ENCODE peak calls at places on chromosomes 1 and 21, in seven cellular contexts. One of them, this sample, is unnamed.

GRCh38 chr1:53608071-53608470 is 130.9 kb downstream of the GLIS1 start:
- DNase-seq in AG04449: no peak
- DNase-seq in adrenal gland: no peak
- DNase-seq in astrocyte of the cerebellum: no peak
- DNase-seq in body of pancreas: no peak
- DNase-seq in colonic mucosa: no peak
- DNase-seq in cardiac fibroblast: no peak
- DNase-seq in this sample: no peak

GRCh38 chr1:111878649-111879048 is 110.8 kb downstream of the KCND3 start:
- DNase-seq in AG04449: no peak
- DNase-seq in adrenal gland: no peak
- DNase-seq in astrocyte of the cerebellum: no peak
- DNase-seq in body of pancreas: no peak
- DNase-seq in colonic mucosa: no peak
- DNase-seq in cardiac fibroblast: no peak
- DNase-seq in this sample: no peak

GRCh38 chr21:34836103-34836932 is 167.5 kb downstream of the CLIC6 start:
- DNase-seq in AG04449: peak; percentile 98
- DNase-seq in adrenal gland: peak; percentile 85
- DNase-seq in astrocyte of the cerebellum: peak; percentile 99
- DNase-seq in body of pancreas: peak; percentile 48
- DNase-seq in colonic mucosa: no peak
- DNase-seq in cardiac fibroblast: peak; percentile 98
- DNase-seq in this sample: peak; percentile 99

GRCh38 chr21:43348801-43349261 is 78.1 kb downstream of the SIK1 start:
- DNase-seq in AG04449: no peak
- DNase-seq in adrenal gland: no peak
- DNase-seq in astrocyte of the cerebellum: no peak
- DNase-seq in body of pancreas: no peak
- DNase-seq in colonic mucosa: no peak
- DNase-seq in cardiac fibroblast: peak; percentile 62
- DNase-seq in this sample: no peak

GRCh38 chr1:224181453-224181810 is 1.6 kb upstream of the DEGS1 start:
- DNase-seq in AG04449: no peak
- DNase-seq in adrenal gland: no peak
- DNase-seq in astrocyte of the cerebellum: no peak
- DNase-seq in body of pancreas: no peak
- DNase-seq in colonic mucosa: no peak
- DNase-seq in cardiac fibroblast: no peak
- DNase-seq in this sample: no peak

GRCh38 chr1:220879509-220880366 is 495 bp downstream of the HLX start:
- DNase-seq in AG04449: no peak
- DNase-seq in adrenal gland: peak; percentile 48
- DNase-seq in astrocyte of the cerebellum: no peak
- DNase-seq in body of pancreas: no peak
- DNase-seq in colonic mucosa: no peak
- DNase-seq in cardiac fibroblast: peak; percentile 48
- DNase-seq in this sample: no peak

GRCh38 chr1:214332950-214333798 is 52.2 kb downstream of the SMYD2 start:
- DNase-seq in AG04449: no peak
- DNase-seq in adrenal gland: peak; percentile 68
- DNase-seq in astrocyte of the cerebellum: peak; percentile 45
- DNase-seq in body of pancreas: peak; percentile 56
- DNase-seq in colonic mucosa: peak; percentile 52
- DNase-seq in cardiac fibroblast: peak; percentile 76
- DNase-seq in this sample: no peak

GRCh38 chr1:1287288-1288110 is 7.3 kb downstream of the SCNN1D start:
- DNase-seq in AG04449: no peak
- DNase-seq in adrenal gland: peak; percentile 6
- DNase-seq in astrocyte of the cerebellum: no peak
- DNase-seq in body of pancreas: no peak
- DNase-seq in colonic mucosa: no peak
- DNase-seq in cardiac fibroblast: no peak
- DNase-seq in this sample: no peak

GRCh38 chr1:208219659-208220282 is 24.4 kb downstream of the PLXNA2 start:
- DNase-seq in AG04449: no peak
- DNase-seq in adrenal gland: peak; percentile 28
- DNase-seq in astrocyte of the cerebellum: no peak
- DNase-seq in body of pancreas: peak; percentile 35
- DNase-seq in colonic mucosa: no peak
- DNase-seq in cardiac fibroblast: peak; percentile 80
- DNase-seq in this sample: peak; percentile 56

GRCh38 chr1:235648954-235649721 is 446 bp downstream of the GNG4 start:
- DNase-seq in AG04449: no peak
- DNase-seq in adrenal gland: peak; percentile 67
- DNase-seq in astrocyte of the cerebellum: peak; percentile 40
- DNase-seq in body of pancreas: peak; percentile 67
- DNase-seq in colonic mucosa: peak; percentile 68
- DNase-seq in cardiac fibroblast: peak; percentile 60
- DNase-seq in this sample: no peak

GRCh38 chr1:173295995-173296394 is 88.9 kb upstream of the TNFSF4 start:
- DNase-seq in AG04449: no peak
- DNase-seq in adrenal gland: no peak
- DNase-seq in astrocyte of the cerebellum: no peak
- DNase-seq in body of pancreas: no peak
- DNase-seq in colonic mucosa: no peak
- DNase-seq in cardiac fibroblast: no peak
- DNase-seq in this sample: no peak

GRCh38 chr1:2830761-2831425 is 29.4 kb upstream of the TTC34 start:
- DNase-seq in AG04449: no peak
- DNase-seq in adrenal gland: no peak
- DNase-seq in astrocyte of the cerebellum: no peak
- DNase-seq in body of pancreas: no peak
- DNase-seq in colonic mucosa: no peak
- DNase-seq in cardiac fibroblast: no peak
- DNase-seq in this sample: no peak

GRCh38 chr21:16422702-16423101 is 692.9 kb downstream of the USP25 start:
- DNase-seq in AG04449: no peak
- DNase-seq in adrenal gland: no peak
- DNase-seq in astrocyte of the cerebellum: no peak
- DNase-seq in body of pancreas: no peak
- DNase-seq in colonic mucosa: no peak
- DNase-seq in cardiac fibroblast: peak; percentile 45
- DNase-seq in this sample: no peak

GRCh38 chr1:98546319-98546718 is 115.2 kb upstream of the SNX7 start:
- DNase-seq in AG04449: peak; percentile 4
- DNase-seq in adrenal gland: no peak
- DNase-seq in astrocyte of the cerebellum: no peak
- DNase-seq in body of pancreas: no peak
- DNase-seq in colonic mucosa: no peak
- DNase-seq in cardiac fibroblast: no peak
- DNase-seq in this sample: no peak

GRCh38 chr1:212605441-212605976 is 3.1 kb upstream of the ATF3 start:
- DNase-seq in AG04449: no peak
- DNase-seq in adrenal gland: no peak
- DNase-seq in astrocyte of the cerebellum: no peak
- DNase-seq in body of pancreas: no peak
- DNase-seq in colonic mucosa: no peak
- DNase-seq in cardiac fibroblast: peak; percentile 17
- DNase-seq in this sample: no peak

GRCh38 chr21:22063140-22063539 is 1064.9 kb downstream of the NCAM2 start:
- DNase-seq in AG04449: no peak
- DNase-seq in adrenal gland: no peak
- DNase-seq in astrocyte of the cerebellum: no peak
- DNase-seq in body of pancreas: no peak
- DNase-seq in colonic mucosa: no peak
- DNase-seq in cardiac fibroblast: no peak
- DNase-seq in this sample: no peak

GRCh38 chr1:14282583-14283186 is 315.8 kb upstream of the KAZN start:
- DNase-seq in AG04449: no peak
- DNase-seq in adrenal gland: no peak
- DNase-seq in astrocyte of the cerebellum: peak; percentile 40
- DNase-seq in body of pancreas: no peak
- DNase-seq in colonic mucosa: no peak
- DNase-seq in cardiac fibroblast: peak; percentile 17
- DNase-seq in this sample: no peak

GRCh38 chr21:41953831-41954653 is at the start of gene C2CD2:
- DNase-seq in AG04449: no peak
- DNase-seq in adrenal gland: peak; percentile 89
- DNase-seq in astrocyte of the cerebellum: no peak
- DNase-seq in body of pancreas: peak; percentile 65
- DNase-seq in colonic mucosa: peak; percentile 68
- DNase-seq in cardiac fibroblast: peak; percentile 82
- DNase-seq in this sample: no peak
- TF ChIP-seq CTCF in AG04449: no peak
- TF ChIP-seq CTCF in adrenal gland: peak; percentile 6
- TF ChIP-seq CTCF in astrocyte of the cerebellum: no peak
- TF ChIP-seq CTCF in body of pancreas: no peak
- TF ChIP-seq CTCF in colonic mucosa: no peak
- TF ChIP-seq CTCF in cardiac fibroblast: no peak
- TF ChIP-seq CTCF in this sample: no peak

GRCh38 chr1:226723640-226724532 is 15.2 kb downstream of the ITPKB start:
- DNase-seq in AG04449: peak; percentile 34
- DNase-seq in adrenal gland: no peak
- DNase-seq in astrocyte of the cerebellum: peak; percentile 62
- DNase-seq in body of pancreas: no peak
- DNase-seq in colonic mucosa: no peak
- DNase-seq in cardiac fibroblast: peak; percentile 83
- DNase-seq in this sample: no peak
- H3K4me3 ChIP-seq in AG04449: no peak overlapping the region
- H3K4me3 ChIP-seq in adrenal gland: no peak overlapping the region
- H3K4me3 ChIP-seq in astrocyte of the cerebellum: no peak overlapping the region
- H3K4me3 ChIP-seq in body of pancreas: no peak overlapping the region
- H3K4me3 ChIP-seq in colonic mucosa: no peak overlapping the region
- H3K4me3 ChIP-seq in cardiac fibroblast: no peak overlapping the region
- H3K4me3 ChIP-seq in this sample: no peak overlapping the region

GRCh38 chr1:25198731-25199231 is 33.5 kb downstream of the SYF2 start:
- DNase-seq in AG04449: no peak
- DNase-seq in adrenal gland: no peak
- DNase-seq in astrocyte of the cerebellum: no peak
- DNase-seq in body of pancreas: peak; percentile 61
- DNase-seq in colonic mucosa: peak; percentile 51
- DNase-seq in cardiac fibroblast: no peak
- DNase-seq in this sample: no peak
- TF ChIP-seq CTCF in AG04449: no peak
- TF ChIP-seq CTCF in adrenal gland: no peak
- TF ChIP-seq CTCF in astrocyte of the cerebellum: no peak
- TF ChIP-seq CTCF in body of pancreas: no peak
- TF ChIP-seq CTCF in colonic mucosa: no peak
- TF ChIP-seq CTCF in cardiac fibroblast: no peak
- TF ChIP-seq CTCF in this sample: no peak

GRCh38 chr1:42943166-42943565 is 15.5 kb downstream of the SLC2A1 start:
- DNase-seq in AG04449: no peak
- DNase-seq in adrenal gland: peak; percentile 37
- DNase-seq in astrocyte of the cerebellum: no peak
- DNase-seq in body of pancreas: peak; percentile 96
- DNase-seq in colonic mucosa: peak; percentile 92
- DNase-seq in cardiac fibroblast: peak; percentile 61
- DNase-seq in this sample: no peak

GRCh38 chr1:42945171-42945570 is 13.5 kb downstream of the SLC2A1 start:
- DNase-seq in AG04449: no peak
- DNase-seq in adrenal gland: no peak
- DNase-seq in astrocyte of the cerebellum: no peak
- DNase-seq in body of pancreas: no peak
- DNase-seq in colonic mucosa: no peak
- DNase-seq in cardiac fibroblast: no peak
- DNase-seq in this sample: no peak

GRCh38 chr1:42942444-42942843 is 16.2 kb downstream of the SLC2A1 start:
- DNase-seq in AG04449: no peak
- DNase-seq in adrenal gland: no peak
- DNase-seq in astrocyte of the cerebellum: no peak
- DNase-seq in body of pancreas: no peak
- DNase-seq in colonic mucosa: no peak
- DNase-seq in cardiac fibroblast: no peak
- DNase-seq in this sample: no peak

GRCh38 chr1:42944207-42944928 is 14.3 kb downstream of the SLC2A1 start:
- DNase-seq in AG04449: no peak
- DNase-seq in adrenal gland: peak; percentile 50
- DNase-seq in astrocyte of the cerebellum: no peak
- DNase-seq in body of pancreas: peak; percentile 86
- DNase-seq in colonic mucosa: peak; percentile 70
- DNase-seq in cardiac fibroblast: peak; percentile 44
- DNase-seq in this sample: no peak

GRCh38 chr1:42943728-42944127 is 14.9 kb downstream of the SLC2A1 start:
- DNase-seq in AG04449: no peak
- DNase-seq in adrenal gland: no peak
- DNase-seq in astrocyte of the cerebellum: no peak
- DNase-seq in body of pancreas: no peak
- DNase-seq in colonic mucosa: no peak
- DNase-seq in cardiac fibroblast: no peak
- DNase-seq in this sample: no peak
- H3K4me3 ChIP-seq in AG04449: no peak overlapping the region
- H3K4me3 ChIP-seq in adrenal gland: no peak overlapping the region
- H3K4me3 ChIP-seq in astrocyte of the cerebellum: no peak overlapping the region
- H3K4me3 ChIP-seq in body of pancreas: no peak overlapping the region
- H3K4me3 ChIP-seq in colonic mucosa: no peak overlapping the region
- H3K4me3 ChIP-seq in cardiac fibroblast: no peak overlapping the region
- H3K4me3 ChIP-seq in this sample: no peak overlapping the region

GRCh38 chr1:16924919-16925477 is 3.3 kb downstream of the CROCC start:
- DNase-seq in AG04449: no peak
- DNase-seq in adrenal gland: no peak
- DNase-seq in astrocyte of the cerebellum: no peak
- DNase-seq in body of pancreas: no peak
- DNase-seq in colonic mucosa: no peak
- DNase-seq in cardiac fibroblast: no peak
- DNase-seq in this sample: no peak
- TF ChIP-seq CTCF in AG04449: no peak
- TF ChIP-seq CTCF in adrenal gland: no peak
- TF ChIP-seq CTCF in astrocyte of the cerebellum: peak; percentile 10
- TF ChIP-seq CTCF in body of pancreas: no peak
- TF ChIP-seq CTCF in colonic mucosa: no peak
- TF ChIP-seq CTCF in cardiac fibroblast: peak; percentile 18
- TF ChIP-seq CTCF in this sample: peak; percentile 18

DNA sequence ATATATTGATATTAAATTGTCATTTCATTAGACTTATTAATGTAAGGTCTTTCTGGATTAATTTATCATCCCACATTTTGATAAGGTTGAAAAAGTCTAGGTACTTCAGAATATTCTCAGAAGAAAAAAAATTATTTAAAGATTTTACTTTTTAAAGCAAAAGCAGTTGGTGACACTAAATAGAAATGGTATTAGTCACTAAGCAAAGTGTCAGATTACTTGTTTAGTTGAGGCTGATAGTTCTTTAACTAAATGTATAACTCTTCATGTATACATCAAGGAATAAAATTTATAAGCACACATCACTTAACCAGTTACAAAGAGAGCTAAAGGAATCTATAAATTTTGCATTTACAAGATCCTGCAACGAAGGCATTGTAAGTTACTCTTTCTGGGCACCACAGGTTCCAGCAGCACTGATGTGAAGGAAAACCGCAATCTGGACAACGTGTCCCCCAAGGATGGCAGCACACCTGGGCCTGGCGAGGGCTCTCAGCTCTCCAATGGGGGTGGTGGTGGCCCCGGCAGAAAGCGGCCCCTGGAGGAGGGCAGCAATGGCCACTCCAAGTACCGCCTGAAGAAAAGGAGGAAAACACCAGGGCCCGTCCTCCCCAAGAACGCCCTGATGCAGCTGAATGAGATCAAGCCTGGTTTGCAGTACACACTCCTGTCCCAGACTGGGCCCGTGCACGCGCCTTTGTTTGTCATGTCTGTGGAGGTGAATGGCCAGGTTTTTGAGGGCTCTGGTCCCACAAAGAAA is 101.1 kb downstream of the ADARB1 start:
- DNase-seq in AG04449: no peak
- DNase-seq in adrenal gland: no peak
- DNase-seq in astrocyte of the cerebellum: no peak
- DNase-seq in body of pancreas: no peak
- DNase-seq in colonic mucosa: no peak
- DNase-seq in cardiac fibroblast: no peak
- DNase-seq in this sample: no peak
- H3K4me3 ChIP-seq in AG04449: no peak overlapping the region
- H3K4me3 ChIP-seq in adrenal gland: no peak overlapping the region
- H3K4me3 ChIP-seq in astrocyte of the cerebellum: no peak overlapping the region
- H3K4me3 ChIP-seq in body of pancreas: no peak overlapping the region
- H3K4me3 ChIP-seq in colonic mucosa: no peak overlapping the region
- H3K4me3 ChIP-seq in cardiac fibroblast: no peak overlapping the region
- H3K4me3 ChIP-seq in this sample: no peak overlapping the region